ENCODE peak calls at places on chromosomes 7 and 10, in six cellular contexts. X is T-helper 2 cell treated with Interferon-gamma antibody and Interleukin-4, amounts not matched to agents 5 μg/mL and 100 μg/mL, for 36 hours; N is GM04504; O is Right ventricle myocardium superior; K is amygdala; T is HuH-7. Y is an unnamed sample.

GRCh38 chr7:55548295-55548731 is 24.0 kb downstream of the VOPP1 start:
- DNase-seq in N (no peak), T (no peak), X (no peak), O (no peak), K (no peak), Y (no peak)

GRCh38 chr10:7610651-7611389 is 55.9 kb downstream of the ITIH5 start:
- DNase-seq in T (no peak), O (peak), X (no peak), N (peak), K (no peak), Y (peak)

GRCh38 chr10:49360271-49361177 is 35.4 kb downstream of the DRGX start:
- DNase-seq in X (no peak), N (no peak), K (no peak), O (peak), T (no peak), Y (peak)

GRCh38 chr10:123236122-123236521 is 81.9 kb downstream of the BUB3 start:
- DNase-seq in K (no peak), N (no peak), X (no peak), O (no peak), T (peak), Y (no peak)

GRCh38 chr10:102375867-102376266 is 19.6 kb upstream of the NFKB2 start:
- DNase-seq in K (no peak), X (no peak), N (no peak), O (no peak), T (no peak), Y (no peak)

GRCh38 chr10:132065491-132066105 is at the start of gene JAKMIP3:
- DNase-seq in K (peak), X (no peak), T (peak), O (peak), N (peak), Y (peak)

GRCh38 chr7:135913404-135913803 is 63.8 kb downstream of the MTPN start:
- DNase-seq in X (no peak), N (no peak), K (no peak), T (no peak), O (no peak), Y (no peak)

GRCh38 chr7:99365318-99366141 is 9.0 kb upstream of the ARPC1B start:
- DNase-seq in X (no peak), T (peak), O (peak), K (no peak), N (no peak), Y (peak)

GRCh38 chr10:110644598-110645462 is 694 bp downstream of the RBM20 start:
- DNase-seq in X (no peak), N (no peak), O (no peak), T (no peak), K (no peak), Y (no peak)

GRCh38 chr7:157712666-157713235 is 375.9 kb downstream of the DNAJB6 start:
- DNase-seq in O (no peak), K (no peak), T (no peak), X (no peak), N (no peak), Y (no peak)

GRCh38 chr7:16028651-16029050 is 342.2 kb upstream of the MEOX2 start:
- DNase-seq in O (no peak), T (no peak), X (no peak), K (no peak), N (peak), Y (no peak)

GRCh38 chr10:125331056-125331455 is 170.7 kb upstream of the CTBP2 start:
- DNase-seq in T (no peak), K (no peak), X (no peak), O (no peak), N (no peak), Y (no peak)

GRCh38 chr7:148535227-148535626 is 55.3 kb upstream of the C7orf33 start:
- DNase-seq in K (no peak), O (no peak), X (peak), N (no peak), T (peak), Y (no peak)

GRCh38 chr7:108427766-108428165 is 28.5 kb downstream of the NRCAM start:
- DNase-seq in X (no peak), O (no peak), T (no peak), N (no peak), K (no peak), Y (no peak)

GRCh38 chr7:925601-926000 is 28.9 kb downstream of the ADAP1 start:
- DNase-seq in N (no peak), O (peak), T (no peak), X (no peak), K (no peak), Y (peak)

GRCh38 chr7:30968747-30969603 is 5.2 kb downstream of the GHRHR start:
- DNase-seq in K (no peak), N (no peak), X (no peak), O (no peak), T (no peak), Y (no peak)

GRCh38 chr10:114782666-114783065 is 38.9 kb upstream of the FHIP2A start:
- DNase-seq in O (no peak), K (no peak), N (no peak), T (no peak), X (no peak), Y (no peak)

GRCh38 chr7:90688826-90689225 is 92.7 kb downstream of the CDK14 start:
- DNase-seq in T (no peak), O (no peak), N (no peak), K (no peak), X (no peak), Y (no peak)

GRCh38 chr7:110762514-110762913 is 328.4 kb upstream of the LRRN3 start:
- DNase-seq in K (no peak), X (no peak), N (no peak), O (no peak), T (no peak), Y (no peak)

GRCh38 chr10:132138133-132138532 is 48.6 kb upstream of the DPYSL4 start:
- DNase-seq in X (no peak), N (no peak), O (peak), T (no peak), K (no peak), Y (no peak)

GRCh38 chr7:607938-608337 is 88.3 kb upstream of the PDGFA start:
- DNase-seq in N (no peak), X (no peak), O (no peak), K (no peak), T (no peak), Y (no peak)

GRCh38 chr7:89503281-89503680 is 651.0 kb upstream of the STEAP1 start:
- DNase-seq in N (no peak), T (no peak), K (no peak), O (no peak), X (no peak), Y (no peak)

GRCh38 chr7:70785427-70785826 is 346.5 kb upstream of the GALNT17 start:
- DNase-seq in X (no peak), K (no peak), N (no peak), O (no peak), T (no peak), Y (no peak)

GRCh38 chr10:78713659-78714058 is 355.1 kb upstream of the ZMIZ1 start:
- DNase-seq in T (no peak), K (no peak), N (no peak), X (no peak), O (no peak), Y (no peak)

GRCh38 chr7:23184709-23185354 is 3.0 kb downstream of the NUP42 start:
- DNase-seq in X (no peak), K (peak), O (no peak), T (peak), N (peak), Y (no peak)

GRCh38 chr7:67937717-67938191 is 941.1 kb downstream of the TYW1 start:
- DNase-seq in O (no peak), T (no peak), N (peak), X (no peak), K (peak), Y (no peak)

GRCh38 chr7:10824154-10824553 is 149.5 kb upstream of the PHF14 start:
- DNase-seq in K (no peak), X (no peak), N (no peak), O (no peak), T (no peak), Y (no peak)

GRCh38 chr10:47456794-47457527 is 27.0 kb downstream of the ANXA8 start:
- DNase-seq in K (no peak), N (no peak), O (no peak), T (no peak), X (no peak), Y (no peak)

GRCh38 chr7:50856821-50857220 is 74.1 kb upstream of the GRB10 start:
- DNase-seq in N (no peak), X (no peak), T (no peak), O (no peak), K (no peak), Y (peak)

GRCh38 chr7:74051629-74052410 is 23.8 kb downstream of the ELN start:
- DNase-seq in O (no peak), N (no peak), T (peak), K (no peak), X (no peak), Y (no peak)

GRCh38 chr7:41313171-41313570 is 389.7 kb downstream of the INHBA start:
- DNase-seq in N (no peak), O (no peak), T (no peak), X (no peak), K (no peak), Y (no peak)

GRCh38 chr7:27164381-27165088 is 802 bp downstream of the HOXA9 start:
- DNase-seq in T (no peak), N (peak), K (no peak), O (no peak), X (no peak), Y (peak)

Y was measured in left ventricle myocardium superior.